ENCODE peak calls at places on chromosomes 6 and 20, in nine cellular contexts. One of them, this sample, is unnamed.

GRCh38 chr6:4914412-4915159 is 89.3 kb downstream of the RPP40 start:
- DNase-seq in adipocyte: no peak
- DNase-seq in T-cell: no peak
- DNase-seq in kidney: no peak
- DNase-seq in left cardiac atrium: no peak
- DNase-seq in type B pancreatic cell: no peak
- DNase-seq in NCI-H2081: no peak
- DNase-seq in activated CD4-positive, alpha-beta memory T cell treated with anti-CD3 and anti-CD28 coated beads for 36 hours: no peak
- DNase-seq in T-helper 1 cell: no peak
- DNase-seq in this sample: peak

GRCh38 chr6:167537816-167538215 is 212.9 kb downstream of the TTLL2 start:
- DNase-seq in T-helper 1 cell: no peak
- DNase-seq in adipocyte: no peak
- DNase-seq in NCI-H2081: no peak
- DNase-seq in left cardiac atrium: no peak
- DNase-seq in kidney: no peak
- DNase-seq in T-cell: no peak
- DNase-seq in activated CD4-positive, alpha-beta memory T cell treated with anti-CD3 and anti-CD28 coated beads for 36 hours: no peak
- DNase-seq in type B pancreatic cell: no peak
- DNase-seq in this sample: no peak

GRCh38 chr6:47701374-47701773 is 3.0 kb downstream of the ADGRF4 start:
- DNase-seq in type B pancreatic cell: no peak
- DNase-seq in activated CD4-positive, alpha-beta memory T cell treated with anti-CD3 and anti-CD28 coated beads for 36 hours: no peak
- DNase-seq in adipocyte: no peak
- DNase-seq in T-helper 1 cell: no peak
- DNase-seq in NCI-H2081: no peak
- DNase-seq in T-cell: no peak
- DNase-seq in kidney: no peak
- DNase-seq in left cardiac atrium: no peak
- DNase-seq in this sample: no peak

GRCh38 chr20:62603021-62603906 is 39.0 kb upstream of the SLCO4A1 start:
- DNase-seq in kidney: peak
- DNase-seq in adipocyte: peak
- DNase-seq in T-helper 1 cell: no peak
- DNase-seq in type B pancreatic cell: no peak
- DNase-seq in NCI-H2081: peak
- DNase-seq in T-cell: peak
- DNase-seq in activated CD4-positive, alpha-beta memory T cell treated with anti-CD3 and anti-CD28 coated beads for 36 hours: peak
- DNase-seq in left cardiac atrium: peak
- DNase-seq in this sample: peak

GRCh38 chr20:1813674-1814635 is 81.3 kb upstream of the SIRPA start:
- DNase-seq in T-cell: no peak
- DNase-seq in left cardiac atrium: no peak
- DNase-seq in NCI-H2081: no peak
- DNase-seq in adipocyte: no peak
- DNase-seq in activated CD4-positive, alpha-beta memory T cell treated with anti-CD3 and anti-CD28 coated beads for 36 hours: no peak
- DNase-seq in kidney: no peak
- DNase-seq in T-helper 1 cell: no peak
- DNase-seq in type B pancreatic cell: peak
- DNase-seq in this sample: peak

GRCh38 chr20:35173576-35174192 is 1.8 kb downstream of the PROCR start:
- DNase-seq in type B pancreatic cell: no peak
- DNase-seq in T-cell: no peak
- DNase-seq in activated CD4-positive, alpha-beta memory T cell treated with anti-CD3 and anti-CD28 coated beads for 36 hours: no peak
- DNase-seq in left cardiac atrium: no peak
- DNase-seq in T-helper 1 cell: no peak
- DNase-seq in adipocyte: no peak
- DNase-seq in NCI-H2081: no peak
- DNase-seq in kidney: no peak
- DNase-seq in this sample: peak

GRCh38 chr6:80566361-80566760 is 459.9 kb downstream of the BCKDHB start:
- DNase-seq in left cardiac atrium: no peak
- DNase-seq in T-cell: no peak
- DNase-seq in kidney: no peak
- DNase-seq in T-helper 1 cell: no peak
- DNase-seq in type B pancreatic cell: no peak
- DNase-seq in NCI-H2081: no peak
- DNase-seq in adipocyte: no peak
- DNase-seq in activated CD4-positive, alpha-beta memory T cell treated with anti-CD3 and anti-CD28 coated beads for 36 hours: no peak
- DNase-seq in this sample: no peak

GRCh38 chr6:28543671-28544131 is 18.0 kb downstream of the GPX5 start:
- DNase-seq in NCI-H2081: peak
- DNase-seq in activated CD4-positive, alpha-beta memory T cell treated with anti-CD3 and anti-CD28 coated beads for 36 hours: peak
- DNase-seq in left cardiac atrium: no peak
- DNase-seq in T-cell: peak
- DNase-seq in T-helper 1 cell: no peak
- DNase-seq in adipocyte: peak
- DNase-seq in type B pancreatic cell: no peak
- DNase-seq in kidney: no peak
- DNase-seq in this sample: no peak

GRCh38 chr6:158022749-158023596 is 41.3 kb downstream of the SYNJ2 start:
- DNase-seq in NCI-H2081: no peak
- DNase-seq in type B pancreatic cell: no peak
- DNase-seq in left cardiac atrium: peak
- DNase-seq in T-helper 1 cell: no peak
- DNase-seq in activated CD4-positive, alpha-beta memory T cell treated with anti-CD3 and anti-CD28 coated beads for 36 hours: no peak
- DNase-seq in T-cell: no peak
- DNase-seq in kidney: peak
- DNase-seq in adipocyte: no peak
- DNase-seq in this sample: no peak

GRCh38 chr20:21209668-21210067 is 83.8 kb downstream of the KIZ start:
- DNase-seq in type B pancreatic cell: no peak
- DNase-seq in NCI-H2081: no peak
- DNase-seq in activated CD4-positive, alpha-beta memory T cell treated with anti-CD3 and anti-CD28 coated beads for 36 hours: no peak
- DNase-seq in adipocyte: no peak
- DNase-seq in left cardiac atrium: no peak
- DNase-seq in T-cell: no peak
- DNase-seq in kidney: no peak
- DNase-seq in T-helper 1 cell: no peak
- DNase-seq in this sample: no peak

GRCh38 chr20:46774943-46775560 is 65.6 kb downstream of the SLC2A10 start:
- DNase-seq in activated CD4-positive, alpha-beta memory T cell treated with anti-CD3 and anti-CD28 coated beads for 36 hours: no peak
- DNase-seq in left cardiac atrium: no peak
- DNase-seq in T-helper 1 cell: no peak
- DNase-seq in type B pancreatic cell: no peak
- DNase-seq in NCI-H2081: no peak
- DNase-seq in kidney: no peak
- DNase-seq in adipocyte: no peak
- DNase-seq in T-cell: no peak
- DNase-seq in this sample: no peak

GRCh38 chr6:31898200-31899011 is 908 bp upstream of the EHMT2 start:
- DNase-seq in type B pancreatic cell: no peak
- DNase-seq in T-helper 1 cell: no peak
- DNase-seq in kidney: no peak
- DNase-seq in adipocyte: peak
- DNase-seq in activated CD4-positive, alpha-beta memory T cell treated with anti-CD3 and anti-CD28 coated beads for 36 hours: peak
- DNase-seq in T-cell: no peak
- DNase-seq in left cardiac atrium: no peak
- DNase-seq in NCI-H2081: peak
- DNase-seq in this sample: peak

GRCh38 chr6:72689107-72689954 is 67.5 kb downstream of the KCNQ5 start:
- DNase-seq in adipocyte: no peak
- DNase-seq in T-helper 1 cell: no peak
- DNase-seq in activated CD4-positive, alpha-beta memory T cell treated with anti-CD3 and anti-CD28 coated beads for 36 hours: no peak
- DNase-seq in kidney: no peak
- DNase-seq in left cardiac atrium: no peak
- DNase-seq in T-cell: no peak
- DNase-seq in type B pancreatic cell: no peak
- DNase-seq in NCI-H2081: no peak
- DNase-seq in this sample: peak

GRCh38 chr20:16423311-16424212 is 149.7 kb downstream of the KIF16B start:
- DNase-seq in NCI-H2081: no peak
- DNase-seq in kidney: no peak
- DNase-seq in adipocyte: no peak
- DNase-seq in T-cell: no peak
- DNase-seq in type B pancreatic cell: no peak
- DNase-seq in activated CD4-positive, alpha-beta memory T cell treated with anti-CD3 and anti-CD28 coated beads for 36 hours: no peak
- DNase-seq in T-helper 1 cell: no peak
- DNase-seq in left cardiac atrium: no peak
- DNase-seq in this sample: no peak

GRCh38 chr6:57267586-57268293 is 45.6 kb upstream of the RAB23 start:
- DNase-seq in kidney: no peak
- DNase-seq in T-cell: peak
- DNase-seq in activated CD4-positive, alpha-beta memory T cell treated with anti-CD3 and anti-CD28 coated beads for 36 hours: peak
- DNase-seq in type B pancreatic cell: no peak
- DNase-seq in left cardiac atrium: peak
- DNase-seq in adipocyte: peak
- DNase-seq in NCI-H2081: no peak
- DNase-seq in T-helper 1 cell: peak
- DNase-seq in this sample: peak

GRCh38 chr6:13614126-13614925 is 809 bp upstream of the NOL7 start:
- DNase-seq in kidney: peak
- DNase-seq in T-cell: peak
- DNase-seq in left cardiac atrium: peak
- DNase-seq in type B pancreatic cell: peak
- DNase-seq in NCI-H2081: peak
- DNase-seq in adipocyte: peak
- DNase-seq in T-helper 1 cell: no peak
- DNase-seq in activated CD4-positive, alpha-beta memory T cell treated with anti-CD3 and anti-CD28 coated beads for 36 hours: peak
- DNase-seq in this sample: peak

GRCh38 chr20:12916699-12917098 is 92.1 kb upstream of the SPTLC3 start:
- DNase-seq in left cardiac atrium: no peak
- DNase-seq in T-helper 1 cell: no peak
- DNase-seq in kidney: no peak
- DNase-seq in adipocyte: no peak
- DNase-seq in type B pancreatic cell: no peak
- DNase-seq in NCI-H2081: no peak
- DNase-seq in activated CD4-positive, alpha-beta memory T cell treated with anti-CD3 and anti-CD28 coated beads for 36 hours: no peak
- DNase-seq in T-cell: no peak
- DNase-seq in this sample: no peak

GRCh38 chr20:49696594-49696993 is 17.1 kb downstream of the B4GALT5 start:
- DNase-seq in activated CD4-positive, alpha-beta memory T cell treated with anti-CD3 and anti-CD28 coated beads for 36 hours: no peak
- DNase-seq in T-cell: no peak
- DNase-seq in NCI-H2081: no peak
- DNase-seq in left cardiac atrium: no peak
- DNase-seq in adipocyte: peak
- DNase-seq in type B pancreatic cell: no peak
- DNase-seq in kidney: no peak
- DNase-seq in T-helper 1 cell: no peak
- DNase-seq in this sample: no peak

GRCh38 chr6:117195728-117196127 is 69.6 kb upstream of the VGLL2 start:
- DNase-seq in adipocyte: no peak
- DNase-seq in T-cell: no peak
- DNase-seq in activated CD4-positive, alpha-beta memory T cell treated with anti-CD3 and anti-CD28 coated beads for 36 hours: no peak
- DNase-seq in NCI-H2081: no peak
- DNase-seq in kidney: no peak
- DNase-seq in left cardiac atrium: no peak
- DNase-seq in type B pancreatic cell: no peak
- DNase-seq in T-helper 1 cell: no peak
- DNase-seq in this sample: no peak

GRCh38 chr6:167697316-167697715 is 129.4 kb upstream of the AFDN start:
- DNase-seq in type B pancreatic cell: no peak
- DNase-seq in kidney: no peak
- DNase-seq in activated CD4-positive, alpha-beta memory T cell treated with anti-CD3 and anti-CD28 coated beads for 36 hours: no peak
- DNase-seq in T-helper 1 cell: no peak
- DNase-seq in left cardiac atrium: no peak
- DNase-seq in T-cell: no peak
- DNase-seq in NCI-H2081: no peak
- DNase-seq in adipocyte: peak
- DNase-seq in this sample: peak

GRCh38 chr6:41488392-41489129 is 57.6 kb upstream of the FOXP4 start:
- DNase-seq in adipocyte: peak
- DNase-seq in activated CD4-positive, alpha-beta memory T cell treated with anti-CD3 and anti-CD28 coated beads for 36 hours: no peak
- DNase-seq in NCI-H2081: no peak
- DNase-seq in T-cell: no peak
- DNase-seq in kidney: peak
- DNase-seq in left cardiac atrium: peak
- DNase-seq in type B pancreatic cell: peak
- DNase-seq in T-helper 1 cell: no peak
- DNase-seq in this sample: peak

GRCh38 chr20:10611357-10611756 is 62.4 kb downstream of the JAG1 start:
- DNase-seq in kidney: peak
- DNase-seq in activated CD4-positive, alpha-beta memory T cell treated with anti-CD3 and anti-CD28 coated beads for 36 hours: peak
- DNase-seq in type B pancreatic cell: no peak
- DNase-seq in left cardiac atrium: peak
- DNase-seq in T-cell: no peak
- DNase-seq in NCI-H2081: no peak
- DNase-seq in T-helper 1 cell: no peak
- DNase-seq in adipocyte: no peak
- DNase-seq in this sample: peak

GRCh38 chr6:24323632-24324337 is 34.1 kb downstream of the DCDC2 start:
- DNase-seq in kidney: no peak
- DNase-seq in activated CD4-positive, alpha-beta memory T cell treated with anti-CD3 and anti-CD28 coated beads for 36 hours: no peak
- DNase-seq in type B pancreatic cell: no peak
- DNase-seq in T-helper 1 cell: no peak
- DNase-seq in adipocyte: peak
- DNase-seq in T-cell: no peak
- DNase-seq in left cardiac atrium: no peak
- DNase-seq in NCI-H2081: no peak
- DNase-seq in this sample: no peak

GRCh38 chr20:63738687-63739128 is 868 bp upstream of the SLC2A4RG start:
- DNase-seq in T-helper 1 cell: no peak
- DNase-seq in kidney: peak
- DNase-seq in activated CD4-positive, alpha-beta memory T cell treated with anti-CD3 and anti-CD28 coated beads for 36 hours: peak
- DNase-seq in left cardiac atrium: peak
- DNase-seq in T-cell: peak
- DNase-seq in NCI-H2081: no peak
- DNase-seq in adipocyte: peak
- DNase-seq in type B pancreatic cell: peak
- DNase-seq in this sample: peak

GRCh38 chr6:501891-502601 is 110.5 kb downstream of the IRF4 start:
- DNase-seq in kidney: no peak
- DNase-seq in activated CD4-positive, alpha-beta memory T cell treated with anti-CD3 and anti-CD28 coated beads for 36 hours: peak
- DNase-seq in T-helper 1 cell: peak
- DNase-seq in T-cell: peak
- DNase-seq in adipocyte: no peak
- DNase-seq in NCI-H2081: no peak
- DNase-seq in type B pancreatic cell: no peak
- DNase-seq in left cardiac atrium: no peak
- DNase-seq in this sample: no peak

GRCh38 chr6:156974897-156975296 is 197.7 kb downstream of the ARID1B start:
- DNase-seq in type B pancreatic cell: no peak
- DNase-seq in left cardiac atrium: no peak
- DNase-seq in T-helper 1 cell: no peak
- DNase-seq in T-cell: no peak
- DNase-seq in NCI-H2081: no peak
- DNase-seq in activated CD4-positive, alpha-beta memory T cell treated with anti-CD3 and anti-CD28 coated beads for 36 hours: no peak
- DNase-seq in adipocyte: no peak
- DNase-seq in kidney: no peak
- DNase-seq in this sample: no peak

GRCh38 chr6:8539446-8539845 is 104.1 kb upstream of the SLC35B3 start:
- DNase-seq in NCI-H2081: no peak
- DNase-seq in kidney: no peak
- DNase-seq in activated CD4-positive, alpha-beta memory T cell treated with anti-CD3 and anti-CD28 coated beads for 36 hours: no peak
- DNase-seq in adipocyte: peak
- DNase-seq in left cardiac atrium: no peak
- DNase-seq in T-helper 1 cell: no peak
- DNase-seq in T-cell: no peak
- DNase-seq in type B pancreatic cell: no peak
- DNase-seq in this sample: peak

GRCh38 chr6:88952065-88952704 is 11.2 kb downstream of the RNGTT start:
- DNase-seq in adipocyte: no peak
- DNase-seq in type B pancreatic cell: no peak
- DNase-seq in kidney: no peak
- DNase-seq in T-helper 1 cell: no peak
- DNase-seq in NCI-H2081: no peak
- DNase-seq in T-cell: no peak
- DNase-seq in left cardiac atrium: no peak
- DNase-seq in activated CD4-positive, alpha-beta memory T cell treated with anti-CD3 and anti-CD28 coated beads for 36 hours: no peak
- DNase-seq in this sample: no peak

GRCh38 chr20:1308067-1308701 is 20.8 kb downstream of the SDCBP2 start:
- DNase-seq in type B pancreatic cell: no peak
- DNase-seq in T-cell: no peak
- DNase-seq in T-helper 1 cell: no peak
- DNase-seq in left cardiac atrium: no peak
- DNase-seq in kidney: peak
- DNase-seq in activated CD4-positive, alpha-beta memory T cell treated with anti-CD3 and anti-CD28 coated beads for 36 hours: no peak
- DNase-seq in adipocyte: no peak
- DNase-seq in NCI-H2081: no peak
- DNase-seq in this sample: no peak

GRCh38 chr6:43621078-43621835 is 7.8 kb downstream of the GTPBP2 start:
- DNase-seq in activated CD4-positive, alpha-beta memory T cell treated with anti-CD3 and anti-CD28 coated beads for 36 hours: no peak
- DNase-seq in left cardiac atrium: no peak
- DNase-seq in kidney: no peak
- DNase-seq in T-cell: no peak
- DNase-seq in adipocyte: no peak
- DNase-seq in type B pancreatic cell: no peak
- DNase-seq in T-helper 1 cell: no peak
- DNase-seq in NCI-H2081: no peak
- DNase-seq in this sample: no peak

GRCh38 chr6:131811510-131811909 is 3.7 kb downstream of the ENPP1 start:
- DNase-seq in kidney: no peak
- DNase-seq in T-cell: no peak
- DNase-seq in type B pancreatic cell: no peak
- DNase-seq in activated CD4-positive, alpha-beta memory T cell treated with anti-CD3 and anti-CD28 coated beads for 36 hours: no peak
- DNase-seq in NCI-H2081: no peak
- DNase-seq in adipocyte: no peak
- DNase-seq in T-helper 1 cell: no peak
- DNase-seq in left cardiac atrium: no peak
- DNase-seq in this sample: no peak